ENCODE peak calls at places on chromosomes 3 and 15, in four cellular contexts. N is small intestine, O is Peyer's patch, Z is heart right ventricle. S is an unnamed sample. For H3K36me3, the result is how much of the 10 kb centered on the place peaks cover.

GRCh38 chr15:27327467-27328045 is 356.6 kb downstream of the GABRG3 start:
- DNase-seq in N (no peak), O (no peak), Z (no peak), S (no peak)

GRCh38 chr3:153980252-153980590 is 141.0 kb upstream of the ARHGEF26 start:
- DNase-seq in N (peak), O (peak), Z (no peak), S (no peak)

GRCh38 chr3:183775781-183776180 is 49.6 kb downstream of the MAP6D1 start:
- DNase-seq in O (peak), N (peak), Z (peak), S (peak)

GRCh38 chr15:76866716-76867321 is 38.3 kb downstream of the SCAPER start:
- DNase-seq in N (peak), O (no peak), Z (peak), S (no peak)

GRCh38 chr3:100662113-100662823 is 47.0 kb upstream of the TFG start:
- DNase-seq in Z (no peak), O (no peak), N (no peak), S (no peak)

GRCh38 chr15:69380100-69380725 is 33.9 kb upstream of the KIF23 start:
- DNase-seq in Z (no peak), N (no peak), O (no peak), S (no peak)

GRCh38 chr15:68372291-68372811 is 59.6 kb downstream of the ITGA11 start:
- DNase-seq in O (no peak), Z (peak), N (no peak), S (no peak)

GRCh38 chr3:38560284-38560683 is 64.1 kb downstream of the EXOG start:
- DNase-seq in Z (no peak), O (no peak), N (no peak), S (no peak)

GRCh38 chr3:10927551-10927950 is 65.0 kb upstream of the SLC6A1 start:
- DNase-seq in N (no peak), O (no peak), Z (no peak), S (no peak)

GRCh38 chr3:142072851-142073250 is 76.5 kb downstream of the TFDP2 start:
- DNase-seq in Z (no peak), O (no peak), N (peak), S (no peak)

GRCh38 chr3:74338998-74339397 is 275.5 kb downstream of the CNTN3 start:
- DNase-seq in O (no peak), N (no peak), Z (no peak), S (no peak)

GRCh38 chr15:100707229-100707628 is 104.8 kb downstream of the ASB7 start:
- DNase-seq in N (no peak), Z (no peak), O (no peak), S (no peak)

GRCh38 chr15:96626936-96627577 is 296.6 kb downstream of the NR2F2 start:
- DNase-seq in O (no peak), N (no peak), Z (peak), S (no peak)

GRCh38 chr3:43288366-43288765 is 2.0 kb downstream of the SNRK start:
- DNase-seq in Z (no peak), N (peak), O (no peak), S (no peak)

GRCh38 chr3:190519886-190520285 is 6.0 kb downstream of the IL1RAP start:
- DNase-seq in O (no peak), Z (no peak), N (no peak), S (no peak)

GRCh38 chr3:29914861-29915524 is 634.1 kb downstream of the RBMS3 start:
- DNase-seq in O (no peak), Z (no peak), N (no peak), S (no peak)

DNA sequence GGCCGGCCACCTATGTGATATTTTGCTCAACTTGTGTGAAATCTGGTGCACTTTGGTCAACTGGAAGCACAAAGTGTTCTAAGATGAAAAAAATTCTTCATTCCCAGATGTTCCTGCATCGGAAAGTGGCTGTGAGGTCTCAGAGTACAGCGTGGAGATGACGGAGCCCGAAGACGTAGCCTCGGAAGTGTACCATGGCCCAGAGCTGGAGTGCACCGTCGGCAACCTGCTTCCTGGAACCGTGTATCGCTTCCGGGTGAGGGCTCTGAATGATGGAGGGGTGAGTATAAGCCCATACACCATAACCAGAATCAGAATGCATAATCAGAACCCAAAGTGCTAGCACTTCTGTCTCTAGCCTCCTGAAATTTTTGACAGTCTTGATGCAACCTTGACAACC is 104.3 kb downstream of the GHSR start:
- DNase-seq in O (no peak), N (no peak), Z (no peak), S (no peak)
- H3K36me3 ChIP-seq in O (half or more), N (under half), Z (half or more), S (half or more)

GRCh38 chr3:52218953-52219650 is 6.3 kb downstream of the TLR9 start:
- DNase-seq in Z (peak), N (no peak), O (no peak), S (no peak)

GRCh38 chr3:52222319-52223221 is 2.9 kb downstream of the TLR9 start:
- DNase-seq in O (no peak), N (no peak), Z (peak), S (no peak)

GRCh38 chr3:52221563-52222318 is 3.7 kb downstream of the TLR9 start:
- DNase-seq in Z (peak), O (no peak), N (no peak), S (peak)

GRCh38 chr3:52220380-52221026 is 4.9 kb downstream of the TLR9 start:
- DNase-seq in Z (peak), O (peak), N (peak), S (peak)

GRCh38 chr3:52221141-52221562 is 4.3 kb downstream of the TLR9 start:
- DNase-seq in O (no peak), Z (peak), N (no peak), S (peak)
- H3K27ac ChIP-seq in O (no peak), Z (no peak), N (no peak), S (no peak)

GRCh38 chr15:63173116-63173470 is 15.8 kb upstream of the RPS27L start:
- DNase-seq in O (no peak), Z (no peak), N (no peak), S (no peak)
- H3K36me3 ChIP-seq in O (under half), Z (under half), N (under half), S (under half)

GRCh38 chr3:37183375-37183831 is 9.0 kb upstream of the LRRFIP2 start:
- DNase-seq in O (no peak), N (no peak), Z (no peak), S (no peak)
- H3K27ac ChIP-seq in O (peak), N (no peak), Z (peak), S (peak)

GRCh38 chr15:78446551-78446950 is 8.5 kb downstream of the IREB2 start:
- DNase-seq in Z (no peak), O (no peak), N (no peak), S (peak)
- H3K36me3 ChIP-seq in Z (half or more), O (under half), N (under half), S (under half)

GRCh38 chr3:36695113-36695768 is 69.1 kb downstream of the DCLK3 start:
- DNase-seq in N (no peak), O (no peak), Z (no peak), S (no peak)

GRCh38 chr3:36697397-36698001 is 66.9 kb downstream of the DCLK3 start:
- DNase-seq in Z (no peak), N (no peak), O (no peak), S (no peak)

GRCh38 chr3:36696799-36697198 is 67.6 kb downstream of the DCLK3 start:
- DNase-seq in Z (no peak), O (no peak), N (no peak), S (no peak)

GRCh38 chr3:36693670-36694069 is 70.7 kb downstream of the DCLK3 start:
- DNase-seq in Z (no peak), O (no peak), N (no peak), S (no peak)

DNA sequence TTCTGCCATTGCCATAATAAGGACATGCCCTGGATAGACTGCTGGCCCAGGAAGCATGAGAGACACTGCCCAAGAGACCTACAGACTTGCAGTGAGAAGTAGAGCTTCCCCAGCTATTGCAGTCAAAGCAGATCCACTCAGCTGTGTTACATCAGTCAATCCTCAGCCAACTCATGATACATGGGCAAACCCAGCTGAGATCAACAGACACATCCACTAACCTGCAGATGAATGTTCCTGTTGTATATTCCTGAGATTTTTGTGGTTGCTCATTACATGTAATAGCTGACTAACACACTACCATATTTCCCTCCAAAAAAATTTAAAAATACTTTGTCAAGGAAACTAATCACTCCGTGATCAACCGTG is 68.6 kb downstream of the DCLK3 start:
- DNase-seq in Z (no peak), N (no peak), O (no peak), S (no peak)
- H3K27ac ChIP-seq in Z (no peak), N (no peak), O (no peak), S (no peak)

DNA sequence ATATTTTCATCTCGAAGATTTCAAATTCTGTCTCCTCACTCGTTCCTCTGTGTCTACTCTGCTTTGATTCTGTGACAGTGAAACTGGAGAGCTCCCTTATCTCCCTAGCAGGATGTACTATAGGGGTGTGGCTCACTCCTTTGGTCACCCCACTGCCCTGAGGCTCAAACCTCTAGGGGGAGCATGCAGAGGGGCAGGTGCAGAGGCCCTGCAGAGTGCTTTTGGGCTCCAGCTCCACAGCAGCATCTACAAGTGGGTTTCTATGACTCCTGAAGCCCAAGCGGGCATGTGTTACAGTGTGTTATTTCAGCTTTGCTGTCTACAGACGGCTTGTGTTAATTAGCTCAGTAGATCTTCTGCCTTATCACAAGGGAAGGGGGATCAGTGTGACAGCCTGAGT is 454.3 kb upstream of the BCHE start:
- DNase-seq in N (no peak), O (no peak), Z (no peak), S (no peak)
- H3K36me3 ChIP-seq in N (under half), O (under half), Z (under half), S (under half)

GRCh38 chr3:12287727-12288465 is 974 bp upstream of the PPARG start:
- DNase-seq in N (peak), Z (peak), O (peak), S (no peak)

GRCh38 chr3:12288466-12289129 is at the start of gene PPARG:
- DNase-seq in O (peak), Z (peak), N (peak), S (no peak)

GRCh38 chr3:12286504-12286903 is 2.4 kb upstream of the PPARG start:
- DNase-seq in O (no peak), Z (no peak), N (no peak), S (no peak)

GRCh38 chr3:12285003-12285555 is 3.8 kb upstream of the PPARG start:
- DNase-seq in N (no peak), Z (no peak), O (no peak), S (no peak)

DNA sequence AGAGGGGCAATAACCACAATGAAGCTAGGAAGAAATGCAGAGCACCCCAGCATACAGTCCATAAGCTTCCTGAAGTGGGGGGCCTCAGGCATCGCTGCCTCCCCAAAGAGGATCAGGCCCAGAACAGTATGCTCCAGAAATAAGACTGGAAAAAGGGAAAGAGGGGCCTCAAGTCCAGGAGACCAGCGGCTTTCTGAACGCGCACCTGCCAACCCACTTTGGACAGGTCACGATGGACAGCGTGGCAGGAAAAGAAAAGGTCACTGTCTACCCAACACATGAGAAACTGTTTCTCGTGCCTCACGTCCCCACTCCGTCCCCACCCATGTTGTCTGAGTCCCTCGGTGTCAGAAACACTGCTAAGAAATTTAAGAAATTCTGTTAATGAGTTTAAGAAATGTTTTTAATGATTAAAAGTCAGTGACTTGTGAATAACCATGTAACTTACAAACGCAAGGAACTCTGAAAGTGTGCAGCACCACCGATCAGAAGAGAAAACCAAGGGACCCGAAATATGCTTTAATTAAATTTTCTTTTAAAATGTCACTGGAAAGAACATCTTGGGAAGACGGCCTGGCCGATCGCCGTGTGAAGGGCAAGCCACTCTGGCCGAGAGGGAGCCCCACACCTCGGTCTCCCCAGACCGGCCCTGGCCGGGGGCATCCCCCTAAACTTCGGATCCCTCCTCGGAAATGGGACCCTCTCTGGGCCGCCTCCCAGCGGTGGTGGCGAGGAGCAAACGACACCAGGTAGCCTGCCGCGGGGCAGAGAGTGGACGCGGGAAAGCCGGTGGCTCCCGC is 1.7 kb upstream of the PPARG start:
- DNase-seq in Z (peak), O (peak), N (peak), S (no peak)
- H3K27ac ChIP-seq in Z (peak), O (peak), N (peak), S (peak)

GRCh38 chr3:53303957-53304356 is 43.4 kb downstream of the DCP1A start:
- DNase-seq in Z (no peak), O (no peak), N (no peak), S (no peak)
- H3K36me3 ChIP-seq in Z (half or more), O (half or more), N (under half), S (under half)

GRCh38 chr15:93042691-93043378 is 46.2 kb downstream of the RGMA start:
- DNase-seq in N (no peak), Z (no peak), O (peak), S (no peak)

GRCh38 chr15:93042211-93042610 is 46.8 kb downstream of the RGMA start:
- DNase-seq in Z (no peak), O (peak), N (no peak), S (no peak)

GRCh38 chr15:93043621-93044300 is 45.2 kb downstream of the RGMA start:
- DNase-seq in O (no peak), N (no peak), Z (no peak), S (no peak)

GRCh38 chr15:93040288-93041158 is 48.5 kb downstream of the RGMA start:
- DNase-seq in N (no peak), O (peak), Z (no peak), S (no peak)

GRCh38 chr15:93041159-93041547 is 47.9 kb downstream of the RGMA start:
- DNase-seq in N (no peak), O (peak), Z (no peak), S (no peak)
- H3K27ac ChIP-seq in N (no peak), O (no peak), Z (no peak), S (no peak)

S was measured in gastrocnemius medialis.